ENCODE peak calls at places on chromosomes 5 and 9, in eight cellular contexts. L is heart left ventricle, P is uterus, X is body of pancreas, H is transverse colon, A is suprapubic skin, U is HepG2, I is GM12891. R is an unnamed sample.
A peak's percentile ranks its signal among the peaks of the same experiment; 100 is the strongest.

GRCh38 chr5:169637856-169638190 is 748 bp downstream of the DOCK2 start:
- DNase-seq in I (peak; percentile 56), X (peak; percentile 24), A (no peak), L (peak; percentile 73), U (no peak), H (peak; percentile 60), P (no peak), R (no peak)

GRCh38 chr9:3647652-3648051 is 121.9 kb upstream of the RFX3 start:
- DNase-seq in U (no peak), X (no peak), P (no peak), H (no peak), A (no peak), I (no peak), L (no peak), R (no peak)

GRCh38 chr5:178145965-178146820 is 7.5 kb downstream of the NHP2 start:
- DNase-seq in A (no peak), X (peak; percentile 83), P (peak; percentile 39), U (peak; percentile 66), H (peak; percentile 79), L (peak; percentile 77), I (peak; percentile 70), R (peak; percentile 54)

GRCh38 chr5:157484768-157485167 is 24.8 kb downstream of the NIPAL4 start:
- DNase-seq in U (peak; percentile 38), P (no peak), L (peak; percentile 72), X (no peak), A (peak; percentile 83), I (no peak), H (no peak), R (no peak)

GRCh38 chr5:103109277-103109676 is 10.7 kb downstream of the GIN1 start:
- DNase-seq in X (no peak), A (no peak), L (no peak), I (no peak), P (no peak), U (no peak), H (no peak), R (no peak)

GRCh38 chr5:40799248-40799647 is 1.1 kb upstream of the PRKAA1 start:
- DNase-seq in A (no peak), P (no peak), I (no peak), H (no peak), X (no peak), L (no peak), U (no peak), R (no peak)

GRCh38 chr5:39224196-39224754 is 4.9 kb upstream of the FYB1 start:
- DNase-seq in L (no peak), P (no peak), H (peak; percentile 82), U (no peak), A (no peak), X (peak; percentile 48), I (no peak), R (peak; percentile 26)

GRCh38 chr5:71658916-71659661 is 60.0 kb upstream of the CARTPT start:
- DNase-seq in A (no peak), X (no peak), H (no peak), U (peak; percentile 31), L (no peak), I (no peak), P (no peak), R (no peak)

GRCh38 chr9:134491856-134492255 is 149.7 kb upstream of the COL5A1 start:
- DNase-seq in X (no peak), H (no peak), P (no peak), L (no peak), U (no peak), I (no peak), A (peak; percentile 74), R (no peak)

DNA sequence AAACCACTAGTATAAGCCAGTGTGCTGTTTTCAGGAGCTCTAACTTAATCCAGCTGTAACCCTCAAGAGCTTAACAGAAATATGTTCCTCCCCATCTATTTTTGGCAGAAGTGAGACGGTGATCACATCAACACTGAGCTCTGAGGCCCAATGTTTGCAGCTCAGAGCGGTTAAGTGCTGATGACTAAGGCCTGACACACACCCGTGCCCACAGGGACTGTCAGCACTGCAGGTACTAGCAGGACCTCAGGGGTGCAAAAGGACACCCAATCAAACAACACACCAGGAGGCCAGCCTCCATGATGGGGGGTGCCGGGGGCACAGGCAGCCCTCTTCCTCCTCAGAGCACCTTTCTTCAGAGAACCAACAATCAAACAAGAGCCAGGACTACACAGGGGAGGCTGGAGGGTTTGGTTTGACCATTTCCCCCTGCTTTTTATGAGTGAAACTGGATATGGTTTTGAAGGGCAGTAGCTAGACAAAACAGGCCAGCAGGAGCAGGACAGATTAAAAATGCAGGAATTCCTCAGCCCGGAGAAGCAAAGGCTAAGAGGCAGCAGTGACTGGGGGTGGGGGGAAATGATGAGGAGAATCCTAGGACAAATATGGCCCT is 61.3 kb downstream of the RAPGEF1 start:
- DNase-seq in H (peak; percentile 78), U (peak; percentile 56), L (peak; percentile 84), A (no peak), P (peak; percentile 69), I (peak; percentile 66), X (peak; percentile 79), R (peak; percentile 44)
- TF ChIP-seq POLR2A in H (peak; percentile 50), U (no peak), L (peak; percentile 53), A (no peak), P (peak; percentile 16), I (peak; percentile 76), X (peak; percentile 28), R (no peak)

DNA sequence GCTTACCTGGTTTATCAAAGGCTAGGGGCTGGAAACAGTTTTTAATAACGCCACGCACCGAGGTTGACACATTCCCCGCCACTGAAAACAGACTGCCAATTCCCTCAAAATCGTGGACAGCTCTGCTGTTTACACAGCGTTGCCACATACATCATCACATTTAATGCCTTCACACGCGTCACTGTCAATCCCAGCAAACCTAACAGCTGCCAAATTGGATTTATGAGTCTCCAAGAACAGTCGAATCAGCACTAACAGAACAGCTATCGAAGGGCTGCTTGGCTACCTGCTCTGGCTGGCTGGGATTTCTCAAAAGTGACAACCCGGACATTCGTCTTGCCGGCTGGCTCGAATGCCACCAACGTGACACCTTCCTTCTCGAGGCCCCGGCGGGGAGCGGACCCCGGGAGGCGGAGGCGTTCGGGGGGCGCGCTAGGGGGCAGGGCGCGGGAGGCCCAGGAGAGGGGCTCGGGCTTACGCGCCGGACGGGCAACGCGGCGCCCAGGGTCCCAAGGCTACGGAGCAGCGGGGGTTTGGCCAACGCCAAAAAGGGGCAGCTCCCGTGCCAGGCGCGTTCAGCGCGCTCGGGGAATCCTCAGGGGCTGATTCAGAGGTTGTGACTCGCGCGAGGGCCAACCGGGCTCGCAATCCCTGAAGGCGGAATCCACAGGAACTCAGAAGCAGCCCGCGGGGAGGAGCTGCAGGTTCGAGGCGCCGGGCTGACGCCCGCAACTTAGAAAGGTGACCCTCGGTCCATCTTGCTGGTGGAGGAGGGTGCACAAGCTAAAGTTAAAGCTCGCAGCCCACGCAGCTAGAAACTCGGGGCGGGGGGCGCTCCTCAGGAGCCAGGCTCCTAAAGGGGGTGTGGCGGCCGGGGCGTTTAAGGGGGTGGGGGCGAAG is 1.2 kb downstream of the CDC14B start:
- DNase-seq in U (peak; percentile 42), H (peak; percentile 46), X (peak; percentile 57), A (peak; percentile 83), P (peak; percentile 36), L (peak; percentile 81), I (no peak), R (peak; percentile 96)
- TF ChIP-seq POLR2A in U (no peak), H (no peak), X (peak; percentile 14), A (no peak), P (no peak), L (peak; percentile 4), I (no peak), R (no peak)

GRCh38 chr9:38066167-38066906 is 2.7 kb downstream of the SHB start:
- DNase-seq in H (no peak), P (no peak), I (no peak), A (no peak), L (no peak), U (no peak), X (peak; percentile 30), R (no peak)
- TF ChIP-seq POLR2A in H (no peak), P (no peak), I (no peak), A (no peak), L (no peak), U (no peak), X (no peak), R (no peak)

DNA sequence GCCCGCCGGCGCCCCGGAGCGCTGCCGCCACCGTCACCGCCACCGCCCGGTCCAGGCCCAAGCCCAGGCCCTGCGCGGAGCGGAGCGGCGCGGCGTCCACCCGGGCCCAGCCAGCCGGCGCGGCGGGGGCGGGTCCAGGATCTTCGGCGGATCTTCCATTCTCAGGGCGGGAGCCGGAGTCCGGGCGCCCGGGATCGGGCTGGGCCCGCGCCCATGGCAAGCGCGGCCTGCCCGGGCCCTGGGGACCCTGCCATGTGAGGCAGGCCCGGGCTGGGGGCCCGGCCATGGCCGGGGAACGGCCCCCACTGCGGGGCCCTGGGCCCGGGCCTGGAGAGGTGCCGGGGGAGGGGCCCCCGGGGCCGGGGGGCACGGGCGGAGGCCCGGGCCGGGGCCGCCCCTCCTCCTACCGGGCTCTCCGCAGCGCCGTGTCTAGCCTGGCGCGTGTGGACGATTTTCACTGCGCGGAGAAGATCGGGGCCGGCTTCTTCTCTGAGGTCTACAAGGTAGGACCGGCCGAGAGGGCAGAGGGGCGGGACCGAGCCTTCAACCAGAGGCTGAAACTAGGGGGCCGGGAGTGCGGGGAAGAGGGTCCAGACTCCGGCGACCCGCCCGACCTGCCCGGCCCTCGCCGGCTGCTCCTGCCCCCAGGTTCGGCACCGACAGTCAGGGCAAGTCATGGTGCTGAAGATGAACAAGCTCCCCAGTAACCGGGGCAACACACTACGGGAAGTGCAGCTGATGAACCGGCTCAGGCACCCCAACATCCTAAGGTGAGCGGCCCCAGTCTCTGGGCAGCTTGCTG is 475 bp downstream of the TESK1 start:
- DNase-seq in H (peak; percentile 35), U (no peak), L (no peak), P (peak; percentile 44), X (peak; percentile 25), I (peak; percentile 60), A (no peak), R (peak; percentile 33)
- TF ChIP-seq POLR2A in H (no peak), U (no peak), L (no peak), P (peak; percentile 13), X (no peak), I (no peak), A (no peak), R (no peak)

DNA sequence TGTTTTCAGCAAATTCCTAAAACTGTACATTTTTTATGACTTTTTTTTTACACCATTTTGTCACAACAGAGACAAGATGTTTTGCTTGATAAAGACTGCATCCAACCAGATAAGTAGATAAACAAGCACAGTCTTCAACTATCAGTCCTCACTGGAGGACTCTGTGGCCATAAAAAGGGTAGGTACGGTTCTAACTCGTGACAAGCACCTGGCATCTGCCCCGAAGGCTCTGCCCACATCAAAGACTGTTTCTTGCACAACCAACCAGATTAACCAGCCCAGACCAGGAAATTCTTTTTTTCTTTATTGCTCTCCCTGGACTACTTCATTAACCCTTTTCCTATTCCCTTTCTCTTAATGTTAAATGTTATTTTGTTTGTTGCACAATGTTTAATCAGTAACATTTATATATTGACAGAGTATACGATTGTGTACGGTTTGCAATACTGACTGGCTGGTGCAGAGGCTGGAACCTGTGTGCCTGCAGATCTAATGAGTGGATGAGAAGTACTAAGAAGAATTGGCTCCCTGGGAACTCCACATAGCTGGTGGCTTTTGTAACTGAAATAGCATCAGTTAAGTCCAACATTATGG is 74.1 kb downstream of the SERINC5 start:
- DNase-seq in X (peak; percentile 89), P (peak; percentile 22), I (no peak), U (peak; percentile 90), A (no peak), H (peak; percentile 85), L (no peak), R (no peak)
- TF ChIP-seq POLR2A in X (no peak), P (no peak), I (no peak), U (no peak), A (no peak), H (no peak), L (no peak), R (no peak)

GRCh38 chr9:129414377-129415021 is 206.4 kb downstream of the C9orf50 start:
- DNase-seq in L (peak; percentile 74), U (peak; percentile 48), X (no peak), A (no peak), H (peak; percentile 45), I (no peak), P (peak; percentile 59), R (no peak)
- TF ChIP-seq POLR2A in L (no peak), U (peak; percentile 32), X (no peak), A (no peak), H (no peak), I (no peak), P (no peak), R (no peak)

R was measured in H54.